ENCODE peak calls at places on chromosome 3, in four cellular contexts. One of them, this sample, is unnamed.

GRCh38 chr3:195148553-195148952 is 122.4 kb downstream of the XXYLT1 start:
- DNase-seq in H1: no peak
- DNase-seq in HepG2: no peak
- DNase-seq in K562: no peak
- DNase-seq in this sample: no peak

GRCh38 chr3:32880225-32880624 is 62.4 kb downstream of the TRIM71 start:
- DNase-seq in H1: no peak
- DNase-seq in K562: no peak
- DNase-seq in HepG2: no peak
- DNase-seq in this sample: no peak

GRCh38 chr3:125128861-125129501 is 73.2 kb upstream of the HEG1 start:
- DNase-seq in HepG2: peak
- DNase-seq in H1: no peak
- DNase-seq in K562: peak
- DNase-seq in this sample: no peak

GRCh38 chr3:78880588-78881461 is 887.0 kb downstream of the ROBO1 start:
- DNase-seq in H1: no peak
- DNase-seq in K562: no peak
- DNase-seq in HepG2: no peak
- DNase-seq in this sample: no peak

GRCh38 chr3:116930786-116931185 is 221.2 kb downstream of the TUSC7 start:
- DNase-seq in H1: no peak
- DNase-seq in K562: no peak
- DNase-seq in HepG2: no peak
- DNase-seq in this sample: no peak

GRCh38 chr3:81581966-81582599 is 179.4 kb downstream of the GBE1 start:
- DNase-seq in K562: peak
- DNase-seq in H1: no peak
- DNase-seq in HepG2: peak
- DNase-seq in this sample: peak

GRCh38 chr3:121517950-121518349 is 27.8 kb downstream of the POLQ start:
- DNase-seq in HepG2: no peak
- DNase-seq in H1: no peak
- DNase-seq in K562: no peak
- DNase-seq in this sample: no peak

GRCh38 chr3:134186391-134186790 is 64.3 kb downstream of the RYK start:
- DNase-seq in K562: no peak
- DNase-seq in H1: no peak
- DNase-seq in HepG2: no peak
- DNase-seq in this sample: no peak

GRCh38 chr3:134030801-134031619 is 1.3 kb upstream of the SLCO2A1 start:
- DNase-seq in HepG2: no peak
- DNase-seq in K562: no peak
- DNase-seq in H1: peak
- DNase-seq in this sample: no peak

GRCh38 chr3:135990903-135991302 is 25.4 kb downstream of the PPP2R3A start:
- DNase-seq in HepG2: no peak
- DNase-seq in H1: no peak
- DNase-seq in K562: no peak
- DNase-seq in this sample: no peak

GRCh38 chr3:32371466-32372212 is 20.0 kb upstream of the CMTM7 start:
- DNase-seq in HepG2: no peak
- DNase-seq in K562: no peak
- DNase-seq in H1: no peak
- DNase-seq in this sample: no peak

GRCh38 chr3:105368575-105369500 is 2.1 kb downstream of the ALCAM start:
- DNase-seq in K562: no peak
- DNase-seq in H1: peak
- DNase-seq in HepG2: peak
- DNase-seq in this sample: peak

GRCh38 chr3:13352621-13353131 is 67.4 kb downstream of the NUP210 start:
- DNase-seq in K562: peak
- DNase-seq in HepG2: no peak
- DNase-seq in H1: no peak
- DNase-seq in this sample: no peak

GRCh38 chr3:37861540-37862051 is at the start of gene CTDSPL:
- DNase-seq in HepG2: peak
- DNase-seq in K562: peak
- DNase-seq in H1: peak
- DNase-seq in this sample: peak

GRCh38 chr3:64977308-64978100 is 289.7 kb upstream of the ADAMTS9 start:
- DNase-seq in H1: no peak
- DNase-seq in K562: no peak
- DNase-seq in HepG2: no peak
- DNase-seq in this sample: no peak

GRCh38 chr3:64974401-64974800 is 286.6 kb upstream of the ADAMTS9 start:
- DNase-seq in H1: no peak
- DNase-seq in K562: no peak
- DNase-seq in HepG2: no peak
- DNase-seq in this sample: no peak

GRCh38 chr3:64971584-64971983 is 283.8 kb upstream of the ADAMTS9 start:
- DNase-seq in H1: no peak
- DNase-seq in HepG2: no peak
- DNase-seq in K562: no peak
- DNase-seq in this sample: no peak

GRCh38 chr3:64972793-64973192 is 285.0 kb upstream of the ADAMTS9 start:
- DNase-seq in K562: no peak
- DNase-seq in H1: no peak
- DNase-seq in HepG2: no peak
- DNase-seq in this sample: no peak

GRCh38 chr3:64975138-64975537 is 287.3 kb upstream of the ADAMTS9 start:
- DNase-seq in HepG2: no peak
- DNase-seq in K562: no peak
- DNase-seq in H1: no peak
- DNase-seq in this sample: no peak
- TF ChIP-seq JUN in HepG2: no peak
- TF ChIP-seq JUN in K562: no peak
- TF ChIP-seq JUN in H1: no peak
- TF ChIP-seq JUN in this sample: no peak

GRCh38 chr3:42505203-42505848 is 2.9 kb downstream of the VIPR1 start:
- DNase-seq in HepG2: no peak
- DNase-seq in H1: peak
- DNase-seq in K562: no peak
- DNase-seq in this sample: no peak

GRCh38 chr3:42503251-42503924 is 945 bp downstream of the VIPR1 start:
- DNase-seq in K562: no peak
- DNase-seq in HepG2: no peak
- DNase-seq in H1: no peak
- DNase-seq in this sample: no peak

GRCh38 chr3:42504334-42505202 is 2.1 kb downstream of the VIPR1 start:
- DNase-seq in K562: peak
- DNase-seq in HepG2: no peak
- DNase-seq in H1: peak
- DNase-seq in this sample: no peak

GRCh38 chr3:42502429-42503250 is at the start of gene VIPR1:
- DNase-seq in K562: peak
- DNase-seq in H1: peak
- DNase-seq in HepG2: peak
- DNase-seq in this sample: peak

GRCh38 chr3:42503957-42504333 is 1.5 kb downstream of the VIPR1 start:
- DNase-seq in H1: peak
- DNase-seq in K562: no peak
- DNase-seq in HepG2: no peak
- DNase-seq in this sample: no peak
- TF ChIP-seq RFX5 in H1: no peak
- TF ChIP-seq RFX5 in K562: no peak
- TF ChIP-seq RFX5 in HepG2: no peak
- TF ChIP-seq RFX5 in this sample: no peak

DNA sequence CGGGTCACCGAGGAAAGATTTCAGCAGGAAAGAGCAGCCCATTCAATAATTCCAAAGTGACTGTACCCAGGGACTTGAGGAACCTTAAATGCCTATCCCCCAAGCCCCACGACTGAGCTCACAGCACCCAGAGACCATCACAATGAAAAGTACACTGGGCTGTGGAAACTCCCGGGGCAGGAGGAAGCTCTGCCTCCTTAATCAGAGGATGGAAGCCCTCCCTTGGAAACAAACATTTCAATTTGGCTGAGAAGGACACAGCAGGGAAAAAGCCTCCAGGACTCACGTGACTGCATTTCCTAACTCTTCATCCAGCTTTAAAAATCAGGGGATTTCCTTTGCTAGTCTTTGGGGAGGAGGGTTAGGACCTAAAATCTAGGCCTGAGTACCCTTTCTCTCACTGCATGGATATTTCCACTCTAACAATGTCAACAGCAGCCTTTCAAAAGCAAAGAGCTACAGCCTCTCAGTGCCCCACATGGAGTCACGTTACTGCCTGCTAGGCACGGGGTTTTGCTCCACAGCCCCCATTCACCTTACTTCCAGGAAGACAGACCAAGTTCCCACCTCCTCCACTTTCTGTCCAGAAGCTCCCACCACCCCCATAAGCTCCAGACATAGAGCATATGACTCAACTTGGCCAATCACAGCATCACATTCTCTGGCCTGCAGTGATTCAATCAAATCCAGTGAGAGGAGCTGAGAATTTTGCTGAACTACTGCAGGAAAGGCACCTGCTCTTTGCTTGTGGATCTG is 68.9 kb upstream of the WNT5A start:
- DNase-seq in H1: no peak
- DNase-seq in K562: no peak
- DNase-seq in HepG2: no peak
- DNase-seq in this sample: no peak
- TF ChIP-seq JUN in H1: no peak
- TF ChIP-seq JUN in K562: no peak
- TF ChIP-seq JUN in HepG2: no peak
- TF ChIP-seq JUN in this sample: no peak

GRCh38 chr3:49718419-49719213 is 868 bp downstream of the AMIGO3 start:
- DNase-seq in H1: peak
- DNase-seq in HepG2: no peak
- DNase-seq in K562: no peak
- DNase-seq in this sample: no peak
- TF ChIP-seq RFX5 in H1: no peak
- TF ChIP-seq RFX5 in HepG2: no peak
- TF ChIP-seq RFX5 in K562: no peak
- TF ChIP-seq RFX5 in this sample: no peak

GRCh38 chr3:36483709-36484108 is 103.4 kb downstream of the STAC start:
- DNase-seq in H1: no peak
- DNase-seq in HepG2: no peak
- DNase-seq in K562: no peak
- DNase-seq in this sample: no peak

GRCh38 chr3:36488077-36488789 is 107.9 kb downstream of the STAC start:
- DNase-seq in HepG2: no peak
- DNase-seq in H1: no peak
- DNase-seq in K562: no peak
- DNase-seq in this sample: no peak

GRCh38 chr3:36484386-36484785 is 104.1 kb downstream of the STAC start:
- DNase-seq in K562: no peak
- DNase-seq in HepG2: no peak
- DNase-seq in H1: no peak
- DNase-seq in this sample: no peak

GRCh38 chr3:36487616-36488015 is 107.3 kb downstream of the STAC start:
- DNase-seq in H1: no peak
- DNase-seq in HepG2: no peak
- DNase-seq in K562: no peak
- DNase-seq in this sample: no peak

GRCh38 chr3:36486009-36486408 is 105.7 kb downstream of the STAC start:
- DNase-seq in HepG2: no peak
- DNase-seq in K562: no peak
- DNase-seq in H1: no peak
- DNase-seq in this sample: no peak
- TF ChIP-seq JUN in HepG2: no peak
- TF ChIP-seq JUN in K562: no peak
- TF ChIP-seq JUN in H1: no peak
- TF ChIP-seq JUN in this sample: no peak

This sample was measured in A549.